ENCODE peak calls at places on chromosomes 5 and 9, in six cellular contexts. S is fibroblast of mammary gland, R is HL-60, N is natural killer cell, T is bronchial epithelial cell, F is AG10803. J is an unnamed sample.

GRCh38 chr9:88724241-88724805 is 189.3 kb downstream of the NXNL2 start:
- DNase-seq in T (no peak), S (no peak), N (no peak), F (no peak), R (no peak), J (no peak)

GRCh38 chr5:178330791-178331404 is 98.3 kb upstream of the PHYKPL start:
- DNase-seq in T (peak; percentile 23), N (no peak), S (no peak), R (no peak), F (no peak), J (no peak)

GRCh38 chr5:124148574-124148973 is 597.9 kb downstream of the ZNF608 start:
- DNase-seq in T (no peak), R (no peak), S (no peak), F (no peak), N (no peak), J (no peak)

GRCh38 chr5:5140051-5141010 is at the start of gene ADAMTS16:
- DNase-seq in S (no peak), R (no peak), F (no peak), N (no peak), T (no peak), J (peak; percentile 55)

GRCh38 chr9:1939926-1940368 is 75.2 kb upstream of the SMARCA2 start:
- DNase-seq in T (peak; percentile 36), F (peak; percentile 15), S (peak; percentile 15), R (no peak), N (no peak), J (no peak)

GRCh38 chr9:82492274-82492673 is 503.7 kb downstream of the SPATA31D1 start:
- DNase-seq in T (no peak), R (no peak), F (no peak), N (no peak), S (no peak), J (no peak)

GRCh38 chr5:143592648-143593047 is 189.2 kb upstream of the NR3C1 start:
- DNase-seq in N (no peak), T (no peak), F (peak; percentile 46), S (peak; percentile 42), R (no peak), J (no peak)

GRCh38 chr5:141192110-141192725 is at the start of gene PCDHB10:
- DNase-seq in R (no peak), N (no peak), F (peak; percentile 8), S (peak; percentile 8), T (peak; percentile 12), J (no peak)

GRCh38 chr5:106292654-106293053 is 1378.1 kb downstream of the EFNA5 start:
- DNase-seq in F (no peak), S (peak; percentile 47), T (peak; percentile 68), R (no peak), N (no peak), J (no peak)

GRCh38 chr5:146815423-146815822 is 63.1 kb downstream of the PPP2R2B start:
- DNase-seq in T (no peak), R (no peak), N (no peak), F (no peak), S (no peak), J (no peak)

GRCh38 chr5:16757989-16758501 is 141.2 kb upstream of the RETREG1 start:
- DNase-seq in N (no peak), S (no peak), R (no peak), T (no peak), F (no peak), J (no peak)

GRCh38 chr9:33447404-33448158 is at the start of gene AQP3:
- DNase-seq in S (no peak), N (peak; percentile 49), T (no peak), F (peak; percentile 21), R (no peak), J (peak; percentile 36)

GRCh38 chr5:98768160-98769005 is 5.1 kb upstream of the RGMB start:
- DNase-seq in F (peak; percentile 69), N (no peak), S (peak; percentile 77), R (no peak), T (peak; percentile 58), J (peak; percentile 38)

GRCh38 chr9:115226152-115226551 is 108.2 kb upstream of the TNC start:
- DNase-seq in N (no peak), T (no peak), F (no peak), R (no peak), S (no peak), J (no peak)

GRCh38 chr9:119375892-119376291 is 6.7 kb upstream of the BRINP1 start:
- DNase-seq in S (peak; percentile 43), R (peak; percentile 5), T (peak; percentile 3), N (no peak), F (peak; percentile 29), J (peak; percentile 16)

GRCh38 chr9:100216178-100216787 is 117.2 kb downstream of the INVS start:
- DNase-seq in T (peak; percentile 59), S (peak; percentile 75), R (peak; percentile 33), F (peak; percentile 42), N (peak; percentile 36), J (no peak)

GRCh38 chr9:131447148-131447547 is 53.3 kb downstream of the PRRC2B start:
- DNase-seq in R (no peak), N (no peak), F (no peak), T (peak; percentile 11), S (peak; percentile 40), J (no peak)

GRCh38 chr5:120394259-120394658 is 69.8 kb upstream of the PRR16 start:
- DNase-seq in F (no peak), R (no peak), N (no peak), S (no peak), T (peak; percentile 27), J (no peak)

GRCh38 chr9:69602768-69603167 is 69.4 kb downstream of the APBA1 start:
- DNase-seq in S (no peak), N (no peak), R (no peak), F (no peak), T (no peak), J (no peak)

GRCh38 chr9:36677611-36678010 is 104.9 kb downstream of the MELK start:
- DNase-seq in N (no peak), S (no peak), T (no peak), R (no peak), F (no peak), J (no peak)

GRCh38 chr5:57229315-57229714 is 55.5 kb downstream of the GPBP1 start:
- DNase-seq in T (no peak), S (no peak), R (no peak), F (no peak), N (no peak), J (no peak)

GRCh38 chr9:130537346-130538050 is 41.9 kb upstream of the FUBP3 start:
- DNase-seq in S (peak; percentile 30), N (no peak), R (no peak), T (peak; percentile 29), F (peak; percentile 14), J (no peak)

GRCh38 chr5:3671366-3671765 is 75.7 kb downstream of the IRX1 start:
- DNase-seq in S (no peak), F (no peak), R (no peak), N (no peak), T (no peak), J (no peak)

GRCh38 chr5:72015103-72015548 is 92.1 kb upstream of the MAP1B start:
- DNase-seq in N (no peak), F (peak; percentile 20), R (no peak), T (peak; percentile 80), S (peak; percentile 87), J (no peak)

GRCh38 chr5:159393854-159394274 is 63.6 kb upstream of the IL12B start:
- DNase-seq in R (no peak), S (no peak), T (no peak), N (no peak), F (no peak), J (no peak)

GRCh38 chr5:126837907-126838539 is 61.1 kb downstream of the LMNB1 start:
- DNase-seq in N (no peak), T (peak; percentile 34), R (no peak), F (peak; percentile 45), S (peak; percentile 43), J (no peak)
- TF ChIP-seq CTCF in N (peak; percentile 42), T (peak; percentile 37), R (no peak), F (peak; percentile 66), S (peak; percentile 46), J (no peak)

GRCh38 chr9:127449332-127449966 is 1.8 kb downstream of the RPL12 start:
- DNase-seq in S (no peak), F (no peak), T (no peak), R (peak; percentile 50), N (no peak), J (no peak)

GRCh38 chr9:127452481-127453092 is 1.3 kb downstream of the LRSAM1 start:
- DNase-seq in S (no peak), F (peak; percentile 35), T (no peak), R (no peak), N (no peak), J (no peak)

GRCh38 chr9:127451681-127452480 is 571 bp downstream of the LRSAM1 start:
- DNase-seq in T (peak; percentile 46), F (no peak), R (peak; percentile 66), N (peak; percentile 23), S (peak; percentile 53), J (peak; percentile 30)

GRCh38 chr9:127450170-127450830 is 906 bp downstream of the RPL12 start:
- DNase-seq in T (no peak), S (no peak), N (no peak), R (peak; percentile 57), F (peak; percentile 50), J (no peak)

GRCh38 chr9:127450831-127451680 is at the start of the genes LRSAM1 and RPL12:
- DNase-seq in N (peak; percentile 100), T (peak; percentile 78), R (peak; percentile 95), F (peak; percentile 93), S (peak; percentile 94), J (peak; percentile 98)
- TF ChIP-seq CTCF in N (no peak), T (no peak), R (no peak), F (peak; percentile 17), S (no peak), J (no peak)

GRCh38 chr5:135181653-135182052 is 147.6 kb upstream of the PITX1 start:
- DNase-seq in S (no peak), T (no peak), N (no peak), R (no peak), F (no peak), J (no peak)
- TF ChIP-seq CTCF in S (no peak), T (no peak), N (no peak), R (no peak), F (no peak), J (peak; percentile 27)

GRCh38 chr5:152456815-152457443 is 51.9 kb upstream of the NMUR2 start:
- DNase-seq in T (no peak), S (no peak), R (no peak), F (no peak), N (no peak), J (no peak)

GRCh38 chr5:152464048-152464447 is 59.0 kb upstream of the NMUR2 start:
- DNase-seq in T (no peak), S (no peak), R (no peak), F (no peak), N (no peak), J (no peak)

GRCh38 chr5:152466079-152466745 is 61.1 kb upstream of the NMUR2 start:
- DNase-seq in T (no peak), F (no peak), R (no peak), S (no peak), N (no peak), J (no peak)

DNA sequence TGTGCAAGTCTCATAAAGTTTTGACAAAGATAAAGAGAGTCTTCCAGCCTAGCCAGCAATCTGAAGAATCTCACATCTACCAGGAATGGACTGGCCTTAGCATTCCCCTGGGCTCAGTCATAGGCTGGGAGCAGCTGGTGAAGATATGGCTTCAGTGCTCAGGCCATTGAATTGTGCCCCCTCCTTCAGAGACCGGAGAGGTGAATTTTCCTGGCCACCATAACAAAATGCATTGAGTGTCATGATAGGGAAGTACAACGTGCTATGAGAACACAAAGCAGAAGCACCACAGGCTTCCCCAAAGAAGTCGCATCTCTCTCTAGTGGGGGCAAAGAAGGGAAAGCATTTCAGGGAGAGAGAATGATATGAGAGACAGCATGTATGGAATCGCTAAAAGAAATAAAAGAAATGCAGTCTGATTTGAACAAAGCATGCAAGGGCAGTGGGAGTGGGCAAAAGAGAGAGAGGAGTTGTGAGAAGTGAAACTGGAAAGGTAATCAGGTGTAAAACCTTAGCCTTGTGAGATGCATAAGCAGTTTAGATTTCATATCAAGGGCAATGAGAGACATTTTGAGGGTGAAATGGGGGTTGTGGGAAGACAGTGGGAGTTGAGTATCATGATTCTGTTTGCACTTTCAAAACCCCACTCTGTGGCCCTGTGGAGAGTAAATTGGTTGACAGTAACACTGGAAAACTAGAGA is 57.1 kb upstream of the NMUR2 start:
- DNase-seq in N (no peak), F (peak; percentile 6), S (no peak), R (no peak), T (no peak), J (no peak)
- TF ChIP-seq CTCF in N (no peak), F (peak; percentile 41), S (no peak), R (peak; percentile 13), T (no peak), J (no peak)

J was measured in progenitor cell of endocrine pancreas.